ENCODE peak calls at places on chromosomes 6 and 20, in six cellular contexts. One of them, this sample, is unnamed.

GRCh38 chr20:23939641-23940040 is 48.9 kb downstream of the GGTLC1 start:
- DNase-seq in tibial nerve: no peak
- DNase-seq in transverse colon: no peak
- DNase-seq in dorsolateral prefrontal cortex: no peak
- DNase-seq in psoas muscle: no peak
- DNase-seq in neural progenitor cell: no peak
- DNase-seq in this sample: no peak

GRCh38 chr6:119119989-119120388 is 41.5 kb upstream of the FAM184A start:
- DNase-seq in tibial nerve: no peak
- DNase-seq in transverse colon: no peak
- DNase-seq in dorsolateral prefrontal cortex: no peak
- DNase-seq in psoas muscle: no peak
- DNase-seq in neural progenitor cell: no peak
- DNase-seq in this sample: no peak

GRCh38 chr20:36676701-36677421 is 30.9 kb upstream of the SLA2 start:
- DNase-seq in tibial nerve: no peak
- DNase-seq in transverse colon: no peak
- DNase-seq in dorsolateral prefrontal cortex: no peak
- DNase-seq in psoas muscle: no peak
- DNase-seq in neural progenitor cell: peak
- DNase-seq in this sample: no peak

GRCh38 chr6:14635195-14635594 is 517.6 kb downstream of the CD83 start:
- DNase-seq in tibial nerve: no peak
- DNase-seq in transverse colon: peak
- DNase-seq in dorsolateral prefrontal cortex: no peak
- DNase-seq in psoas muscle: no peak
- DNase-seq in neural progenitor cell: no peak
- DNase-seq in this sample: no peak

GRCh38 chr6:37696841-37697735 is 595 bp downstream of the MDGA1 start:
- DNase-seq in tibial nerve: peak
- DNase-seq in transverse colon: no peak
- DNase-seq in dorsolateral prefrontal cortex: no peak
- DNase-seq in psoas muscle: peak
- DNase-seq in neural progenitor cell: peak
- DNase-seq in this sample: no peak

GRCh38 chr6:79628466-79629288 is 2.5 kb upstream of the SH3BGRL2 start:
- DNase-seq in tibial nerve: no peak
- DNase-seq in transverse colon: no peak
- DNase-seq in dorsolateral prefrontal cortex: no peak
- DNase-seq in psoas muscle: no peak
- DNase-seq in neural progenitor cell: no peak
- DNase-seq in this sample: no peak

GRCh38 chr6:47151232-47151898 is 109.2 kb upstream of the ADGRF1 start:
- DNase-seq in tibial nerve: no peak
- DNase-seq in transverse colon: no peak
- DNase-seq in dorsolateral prefrontal cortex: no peak
- DNase-seq in psoas muscle: no peak
- DNase-seq in neural progenitor cell: no peak
- DNase-seq in this sample: no peak

GRCh38 chr20:63060057-63060991 is 53.6 kb upstream of the BHLHE23 start:
- DNase-seq in tibial nerve: no peak
- DNase-seq in transverse colon: no peak
- DNase-seq in dorsolateral prefrontal cortex: peak
- DNase-seq in psoas muscle: no peak
- DNase-seq in neural progenitor cell: no peak
- DNase-seq in this sample: peak

GRCh38 chr20:63433756-63434531 is 38.5 kb downstream of the KCNQ2 start:
- DNase-seq in tibial nerve: no peak
- DNase-seq in transverse colon: no peak
- DNase-seq in dorsolateral prefrontal cortex: no peak
- DNase-seq in psoas muscle: no peak
- DNase-seq in neural progenitor cell: no peak
- DNase-seq in this sample: no peak

GRCh38 chr6:99330159-99330558 is 19.3 kb downstream of the FAXC start:
- DNase-seq in tibial nerve: peak
- DNase-seq in transverse colon: peak
- DNase-seq in dorsolateral prefrontal cortex: no peak
- DNase-seq in psoas muscle: no peak
- DNase-seq in neural progenitor cell: peak
- DNase-seq in this sample: peak

GRCh38 chr6:29696147-29697129 is 15.5 kb upstream of the ZFP57 start:
- DNase-seq in tibial nerve: no peak
- DNase-seq in transverse colon: no peak
- DNase-seq in dorsolateral prefrontal cortex: peak
- DNase-seq in psoas muscle: no peak
- DNase-seq in neural progenitor cell: peak
- DNase-seq in this sample: peak

GRCh38 chr6:56851541-56852248 is 103.2 kb upstream of the BEND6 start:
- DNase-seq in tibial nerve: peak
- DNase-seq in transverse colon: no peak
- DNase-seq in dorsolateral prefrontal cortex: peak
- DNase-seq in psoas muscle: peak
- DNase-seq in neural progenitor cell: peak
- DNase-seq in this sample: peak

GRCh38 chr20:61442718-61443117 is 190.7 kb downstream of the CDH4 start:
- DNase-seq in tibial nerve: no peak
- DNase-seq in transverse colon: no peak
- DNase-seq in dorsolateral prefrontal cortex: no peak
- DNase-seq in psoas muscle: no peak
- DNase-seq in neural progenitor cell: no peak
- DNase-seq in this sample: no peak

DNA sequence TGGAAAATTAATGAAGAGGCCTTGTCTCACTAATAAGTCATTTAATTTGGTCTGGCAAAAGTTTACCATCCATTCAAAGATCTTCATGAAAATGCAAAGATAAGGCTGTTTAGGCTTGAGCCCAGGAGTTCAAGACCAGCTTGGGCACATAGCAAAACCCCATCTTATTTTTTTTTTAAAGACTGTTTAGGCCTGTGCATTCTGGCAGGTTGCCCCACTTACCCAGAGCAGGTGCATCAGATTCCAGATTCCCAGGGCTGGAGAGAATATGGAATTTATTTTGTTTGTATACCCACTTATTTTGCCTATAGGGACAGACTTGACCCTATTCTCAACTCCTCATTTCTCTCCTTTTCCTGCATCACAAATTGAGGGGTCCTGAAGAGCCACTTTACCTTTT is 5.7 kb downstream of the FOXO3 start:
- DNase-seq in tibial nerve: no peak
- DNase-seq in transverse colon: no peak
- DNase-seq in dorsolateral prefrontal cortex: no peak
- DNase-seq in psoas muscle: no peak
- DNase-seq in neural progenitor cell: no peak
- DNase-seq in this sample: no peak
- H3K27ac ChIP-seq in tibial nerve: peak
- H3K27ac ChIP-seq in transverse colon: peak
- H3K27ac ChIP-seq in dorsolateral prefrontal cortex: peak
- H3K27ac ChIP-seq in psoas muscle: peak
- H3K27ac ChIP-seq in neural progenitor cell: no peak
- H3K27ac ChIP-seq in this sample: no peak

GRCh38 chr6:112502348-112503130 is 155.4 kb downstream of the RFPL4B start:
- DNase-seq in tibial nerve: no peak
- DNase-seq in transverse colon: no peak
- DNase-seq in dorsolateral prefrontal cortex: no peak
- DNase-seq in psoas muscle: no peak
- DNase-seq in neural progenitor cell: peak
- DNase-seq in this sample: no peak
- TF ChIP-seq CTCF in tibial nerve: peak
- TF ChIP-seq CTCF in transverse colon: no peak
- TF ChIP-seq CTCF in dorsolateral prefrontal cortex: peak
- TF ChIP-seq CTCF in psoas muscle: no peak
- TF ChIP-seq CTCF in neural progenitor cell: peak
- TF ChIP-seq CTCF in this sample: no peak

GRCh38 chr6:4584801-4585200 is 191.4 kb upstream of the CDYL start:
- DNase-seq in tibial nerve: no peak
- DNase-seq in transverse colon: no peak
- DNase-seq in dorsolateral prefrontal cortex: no peak
- DNase-seq in psoas muscle: no peak
- DNase-seq in neural progenitor cell: no peak
- DNase-seq in this sample: no peak

GRCh38 chr6:4582506-4582905 is 193.7 kb upstream of the CDYL start:
- DNase-seq in tibial nerve: no peak
- DNase-seq in transverse colon: no peak
- DNase-seq in dorsolateral prefrontal cortex: no peak
- DNase-seq in psoas muscle: no peak
- DNase-seq in neural progenitor cell: no peak
- DNase-seq in this sample: no peak

GRCh38 chr6:4583026-4583425 is 193.2 kb upstream of the CDYL start:
- DNase-seq in tibial nerve: no peak
- DNase-seq in transverse colon: no peak
- DNase-seq in dorsolateral prefrontal cortex: no peak
- DNase-seq in psoas muscle: no peak
- DNase-seq in neural progenitor cell: no peak
- DNase-seq in this sample: no peak

GRCh38 chr6:4580361-4580760 is 195.8 kb upstream of the CDYL start:
- DNase-seq in tibial nerve: no peak
- DNase-seq in transverse colon: no peak
- DNase-seq in dorsolateral prefrontal cortex: no peak
- DNase-seq in psoas muscle: no peak
- DNase-seq in neural progenitor cell: no peak
- DNase-seq in this sample: no peak

DNA sequence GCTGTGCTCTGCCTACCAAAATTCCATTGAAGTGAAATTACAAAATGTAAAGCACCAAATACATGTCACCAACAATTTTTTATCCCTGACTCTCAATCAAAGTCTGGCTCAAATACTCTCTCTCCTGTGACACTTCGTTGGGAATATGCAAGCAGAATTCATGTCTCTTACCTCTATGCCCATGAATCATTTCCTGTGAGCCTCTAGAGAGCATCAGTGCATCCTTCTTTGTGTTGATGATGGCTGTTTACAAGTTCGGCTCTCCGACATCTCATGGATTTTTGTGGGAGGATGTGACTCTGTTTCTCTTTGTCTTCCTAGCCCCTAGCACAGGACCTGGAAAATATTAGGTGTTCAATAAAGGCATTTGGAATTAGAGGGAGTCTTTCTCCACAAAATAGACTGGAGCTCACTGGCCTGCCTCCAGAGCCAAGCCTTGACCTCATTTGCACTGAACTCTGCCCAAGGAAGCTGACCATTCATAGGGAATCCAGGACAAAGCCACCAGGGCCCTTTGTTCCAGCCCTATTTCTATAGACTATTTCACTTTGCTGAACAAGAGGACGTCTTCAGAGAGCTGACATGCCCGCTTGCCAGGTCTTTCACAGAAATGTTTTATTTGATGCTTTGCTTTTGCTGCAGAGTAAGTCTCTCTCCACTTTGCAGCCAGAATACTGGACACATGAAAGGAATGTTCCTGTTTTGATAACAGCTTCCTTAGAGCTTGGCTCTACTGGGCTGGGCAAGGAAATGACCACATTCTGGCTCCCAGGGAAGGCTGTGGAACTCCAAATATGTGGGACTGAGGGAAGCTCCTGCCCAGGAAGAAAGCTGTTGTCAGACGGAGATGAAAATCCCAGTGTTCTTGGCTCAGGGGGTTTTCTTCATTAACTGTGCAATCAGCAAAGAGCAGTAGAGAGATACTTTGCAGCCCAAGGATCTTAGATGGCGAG is 194.5 kb upstream of the CDYL start:
- DNase-seq in tibial nerve: no peak
- DNase-seq in transverse colon: no peak
- DNase-seq in dorsolateral prefrontal cortex: no peak
- DNase-seq in psoas muscle: no peak
- DNase-seq in neural progenitor cell: no peak
- DNase-seq in this sample: no peak
- H3K4me3 ChIP-seq in tibial nerve: no peak
- H3K4me3 ChIP-seq in transverse colon: no peak
- H3K4me3 ChIP-seq in dorsolateral prefrontal cortex: no peak
- H3K4me3 ChIP-seq in psoas muscle: no peak
- H3K4me3 ChIP-seq in neural progenitor cell: no peak
- H3K4me3 ChIP-seq in this sample: no peak

DNA sequence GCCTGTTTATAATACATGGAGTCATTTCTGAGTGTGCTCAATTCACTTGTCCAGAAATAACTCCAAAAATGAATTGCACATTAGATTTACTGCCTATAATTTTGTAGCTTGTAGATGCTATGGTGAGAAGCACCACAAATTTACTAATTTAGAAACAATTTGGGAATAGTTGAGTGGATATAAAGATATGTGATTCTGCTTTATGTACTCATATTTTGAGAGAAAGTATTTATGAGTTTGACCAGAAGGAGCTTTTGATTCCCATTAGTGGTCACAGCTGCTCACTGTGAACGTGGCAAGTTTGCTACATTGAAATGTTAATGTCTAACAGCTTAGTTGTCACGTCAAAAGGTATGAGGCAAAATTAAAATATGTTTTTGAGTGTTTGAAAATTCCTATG is 288.8 kb downstream of the CD109 start:
- DNase-seq in tibial nerve: no peak
- DNase-seq in transverse colon: no peak
- DNase-seq in dorsolateral prefrontal cortex: no peak
- DNase-seq in psoas muscle: no peak
- DNase-seq in neural progenitor cell: no peak
- DNase-seq in this sample: no peak
- H3K27ac ChIP-seq in tibial nerve: no peak
- H3K27ac ChIP-seq in transverse colon: no peak
- H3K27ac ChIP-seq in dorsolateral prefrontal cortex: no peak
- H3K27ac ChIP-seq in psoas muscle: no peak
- H3K27ac ChIP-seq in neural progenitor cell: no peak
- H3K27ac ChIP-seq in this sample: no peak

GRCh38 chr6:108168026-108168463 is 2.2 kb downstream of the NR2E1 start:
- DNase-seq in tibial nerve: no peak
- DNase-seq in transverse colon: no peak
- DNase-seq in dorsolateral prefrontal cortex: no peak
- DNase-seq in psoas muscle: no peak
- DNase-seq in neural progenitor cell: peak
- DNase-seq in this sample: no peak
- TF ChIP-seq CTCF in tibial nerve: no peak
- TF ChIP-seq CTCF in transverse colon: no peak
- TF ChIP-seq CTCF in dorsolateral prefrontal cortex: no peak
- TF ChIP-seq CTCF in psoas muscle: no peak
- TF ChIP-seq CTCF in neural progenitor cell: no peak
- TF ChIP-seq CTCF in this sample: no peak

GRCh38 chr6:24911983-24912382 is 23.8 kb downstream of the RIPOR2 start:
- DNase-seq in tibial nerve: no peak
- DNase-seq in transverse colon: no peak
- DNase-seq in dorsolateral prefrontal cortex: no peak
- DNase-seq in psoas muscle: no peak
- DNase-seq in neural progenitor cell: no peak
- DNase-seq in this sample: no peak
- H3K4me3 ChIP-seq in tibial nerve: no peak
- H3K4me3 ChIP-seq in transverse colon: no peak
- H3K4me3 ChIP-seq in dorsolateral prefrontal cortex: peak
- H3K4me3 ChIP-seq in psoas muscle: peak
- H3K4me3 ChIP-seq in neural progenitor cell: no peak
- H3K4me3 ChIP-seq in this sample: no peak

This sample was measured in WERI-Rb-1.